ENCODE peak calls at places on chromosomes 6 and 20, in seven cellular contexts. One of them, this sample, is unnamed.

GRCh38 chr6:161265975-161266374 is 7.9 kb downstream of the AGPAT4 start:
- DNase-seq in NCI-H1436: no peak
- DNase-seq in OCI-M1: no peak
- DNase-seq in activated naive CD4-positive, alpha-beta T cell: no peak
- DNase-seq in sigmoid colon: peak
- DNase-seq in T-helper 2 cell: no peak
- DNase-seq in astrocyte of the spinal cord: no peak
- DNase-seq in this sample: no peak

GRCh38 chr6:38776515-38776914 is 61.4 kb downstream of the DNAH8 start:
- DNase-seq in NCI-H1436: no peak
- DNase-seq in OCI-M1: peak
- DNase-seq in activated naive CD4-positive, alpha-beta T cell: no peak
- DNase-seq in sigmoid colon: no peak
- DNase-seq in T-helper 2 cell: no peak
- DNase-seq in astrocyte of the spinal cord: peak
- DNase-seq in this sample: no peak

GRCh38 chr6:157760589-157761330 is 62.3 kb upstream of the SNX9 start:
- DNase-seq in NCI-H1436: no peak
- DNase-seq in OCI-M1: peak
- DNase-seq in activated naive CD4-positive, alpha-beta T cell: no peak
- DNase-seq in sigmoid colon: no peak
- DNase-seq in T-helper 2 cell: no peak
- DNase-seq in astrocyte of the spinal cord: peak
- DNase-seq in this sample: no peak

GRCh38 chr6:148593813-148594170 is 153.0 kb upstream of the UST start:
- DNase-seq in NCI-H1436: no peak
- DNase-seq in OCI-M1: no peak
- DNase-seq in activated naive CD4-positive, alpha-beta T cell: no peak
- DNase-seq in sigmoid colon: no peak
- DNase-seq in T-helper 2 cell: no peak
- DNase-seq in astrocyte of the spinal cord: no peak
- DNase-seq in this sample: no peak

GRCh38 chr6:15763827-15764226 is 101.0 kb upstream of the DTNBP1 start:
- DNase-seq in NCI-H1436: no peak
- DNase-seq in OCI-M1: no peak
- DNase-seq in activated naive CD4-positive, alpha-beta T cell: no peak
- DNase-seq in sigmoid colon: no peak
- DNase-seq in T-helper 2 cell: no peak
- DNase-seq in astrocyte of the spinal cord: peak
- DNase-seq in this sample: no peak

GRCh38 chr6:24905485-24905884 is 30.3 kb downstream of the RIPOR2 start:
- DNase-seq in NCI-H1436: no peak
- DNase-seq in OCI-M1: no peak
- DNase-seq in activated naive CD4-positive, alpha-beta T cell: no peak
- DNase-seq in sigmoid colon: no peak
- DNase-seq in T-helper 2 cell: no peak
- DNase-seq in astrocyte of the spinal cord: no peak
- DNase-seq in this sample: no peak

GRCh38 chr20:4465855-4466545 is 255.7 kb upstream of the PRND start:
- DNase-seq in NCI-H1436: no peak
- DNase-seq in OCI-M1: no peak
- DNase-seq in activated naive CD4-positive, alpha-beta T cell: no peak
- DNase-seq in sigmoid colon: no peak
- DNase-seq in T-helper 2 cell: no peak
- DNase-seq in astrocyte of the spinal cord: no peak
- DNase-seq in this sample: no peak

GRCh38 chr20:37745553-37745952 is 51.7 kb downstream of the CTNNBL1 start:
- DNase-seq in NCI-H1436: no peak
- DNase-seq in OCI-M1: no peak
- DNase-seq in activated naive CD4-positive, alpha-beta T cell: no peak
- DNase-seq in sigmoid colon: no peak
- DNase-seq in T-helper 2 cell: no peak
- DNase-seq in astrocyte of the spinal cord: no peak
- DNase-seq in this sample: no peak

GRCh38 chr6:55397986-55398385 is 70.7 kb downstream of the GFRAL start:
- DNase-seq in NCI-H1436: no peak
- DNase-seq in OCI-M1: no peak
- DNase-seq in activated naive CD4-positive, alpha-beta T cell: no peak
- DNase-seq in sigmoid colon: no peak
- DNase-seq in T-helper 2 cell: no peak
- DNase-seq in astrocyte of the spinal cord: no peak
- DNase-seq in this sample: no peak

GRCh38 chr6:6614096-6614964 is 25.8 kb downstream of the LY86 start:
- DNase-seq in NCI-H1436: no peak
- DNase-seq in OCI-M1: no peak
- DNase-seq in activated naive CD4-positive, alpha-beta T cell: no peak
- DNase-seq in sigmoid colon: no peak
- DNase-seq in T-helper 2 cell: no peak
- DNase-seq in astrocyte of the spinal cord: no peak
- DNase-seq in this sample: peak

GRCh38 chr6:106908386-106908840 is 66.1 kb downstream of the CD24 start:
- DNase-seq in NCI-H1436: no peak
- DNase-seq in OCI-M1: no peak
- DNase-seq in activated naive CD4-positive, alpha-beta T cell: no peak
- DNase-seq in sigmoid colon: no peak
- DNase-seq in T-helper 2 cell: no peak
- DNase-seq in astrocyte of the spinal cord: no peak
- DNase-seq in this sample: no peak

GRCh38 chr6:146339716-146340115 is 203.9 kb upstream of the RAB32 start:
- DNase-seq in NCI-H1436: no peak
- DNase-seq in OCI-M1: peak
- DNase-seq in activated naive CD4-positive, alpha-beta T cell: no peak
- DNase-seq in sigmoid colon: no peak
- DNase-seq in T-helper 2 cell: no peak
- DNase-seq in astrocyte of the spinal cord: peak
- DNase-seq in this sample: no peak

GRCh38 chr20:32429343-32429742 is 71.2 kb downstream of the ASXL1 start:
- DNase-seq in NCI-H1436: no peak
- DNase-seq in OCI-M1: no peak
- DNase-seq in activated naive CD4-positive, alpha-beta T cell: no peak
- DNase-seq in sigmoid colon: no peak
- DNase-seq in T-helper 2 cell: no peak
- DNase-seq in astrocyte of the spinal cord: no peak
- DNase-seq in this sample: no peak

GRCh38 chr6:37556884-37557644 is 57.4 kb upstream of the CCDC167 start:
- DNase-seq in NCI-H1436: no peak
- DNase-seq in OCI-M1: no peak
- DNase-seq in activated naive CD4-positive, alpha-beta T cell: no peak
- DNase-seq in sigmoid colon: no peak
- DNase-seq in T-helper 2 cell: no peak
- DNase-seq in astrocyte of the spinal cord: no peak
- DNase-seq in this sample: no peak

GRCh38 chr6:134436281-134436815 is 118.4 kb upstream of the SGK1 start:
- DNase-seq in NCI-H1436: no peak
- DNase-seq in OCI-M1: peak
- DNase-seq in activated naive CD4-positive, alpha-beta T cell: no peak
- DNase-seq in sigmoid colon: no peak
- DNase-seq in T-helper 2 cell: no peak
- DNase-seq in astrocyte of the spinal cord: peak
- DNase-seq in this sample: no peak

GRCh38 chr6:34484899-34485298 is 19.0 kb downstream of the PACSIN1 start:
- DNase-seq in NCI-H1436: no peak
- DNase-seq in OCI-M1: no peak
- DNase-seq in activated naive CD4-positive, alpha-beta T cell: peak
- DNase-seq in sigmoid colon: no peak
- DNase-seq in T-helper 2 cell: no peak
- DNase-seq in astrocyte of the spinal cord: no peak
- DNase-seq in this sample: no peak

GRCh38 chr6:140684776-140685550 is 1310.5 kb upstream of the CITED2 start:
- DNase-seq in NCI-H1436: no peak
- DNase-seq in OCI-M1: no peak
- DNase-seq in activated naive CD4-positive, alpha-beta T cell: no peak
- DNase-seq in sigmoid colon: no peak
- DNase-seq in T-helper 2 cell: no peak
- DNase-seq in astrocyte of the spinal cord: peak
- DNase-seq in this sample: no peak

GRCh38 chr6:90008189-90008907 is 114.1 kb downstream of the GJA10 start:
- DNase-seq in NCI-H1436: no peak
- DNase-seq in OCI-M1: no peak
- DNase-seq in activated naive CD4-positive, alpha-beta T cell: no peak
- DNase-seq in sigmoid colon: no peak
- DNase-seq in T-helper 2 cell: no peak
- DNase-seq in astrocyte of the spinal cord: no peak
- DNase-seq in this sample: no peak

GRCh38 chr20:35295674-35296073 is 3.4 kb upstream of the FAM83C start:
- DNase-seq in NCI-H1436: no peak
- DNase-seq in OCI-M1: no peak
- DNase-seq in activated naive CD4-positive, alpha-beta T cell: no peak
- DNase-seq in sigmoid colon: no peak
- DNase-seq in T-helper 2 cell: no peak
- DNase-seq in astrocyte of the spinal cord: no peak
- DNase-seq in this sample: no peak

GRCh38 chr6:109527989-109528388 is 45.0 kb upstream of the ZBTB24 start:
- DNase-seq in NCI-H1436: no peak
- DNase-seq in OCI-M1: peak
- DNase-seq in activated naive CD4-positive, alpha-beta T cell: no peak
- DNase-seq in sigmoid colon: no peak
- DNase-seq in T-helper 2 cell: no peak
- DNase-seq in astrocyte of the spinal cord: no peak
- DNase-seq in this sample: no peak

GRCh38 chr20:63135411-63135810 is 80.5 kb downstream of the YTHDF1 start:
- DNase-seq in NCI-H1436: no peak
- DNase-seq in OCI-M1: peak
- DNase-seq in activated naive CD4-positive, alpha-beta T cell: no peak
- DNase-seq in sigmoid colon: no peak
- DNase-seq in T-helper 2 cell: no peak
- DNase-seq in astrocyte of the spinal cord: no peak
- DNase-seq in this sample: no peak

GRCh38 chr6:154508573-154509375 is 1.7 kb downstream of the CNKSR3 start:
- DNase-seq in NCI-H1436: no peak
- DNase-seq in OCI-M1: peak
- DNase-seq in activated naive CD4-positive, alpha-beta T cell: no peak
- DNase-seq in sigmoid colon: peak
- DNase-seq in T-helper 2 cell: no peak
- DNase-seq in astrocyte of the spinal cord: peak
- DNase-seq in this sample: peak

This sample was measured in breast epithelium.